ENCODE peak calls at places on chromosomes 4 and X, in four cellular contexts. N, H, F and X are unnamed samples.

GRCh38 chrX:35115205-35115604 is 172.6 kb downstream of the FAM47B start:
- DNase-seq in N (no peak), H (no peak), F (no peak), X (no peak)

GRCh38 chrX:45830343-45830742 is 629.7 kb upstream of the DIPK2B start:
- DNase-seq in N (no peak), H (no peak), F (no peak), X (no peak)

GRCh38 chr4:31081375-31081774 is 361.2 kb downstream of the PCDH7 start:
- DNase-seq in N (no peak), H (no peak), F (no peak), X (no peak)

GRCh38 chr4:171812377-171813194 is 618 bp upstream of the GALNTL6 start:
- DNase-seq in N (no peak), H (no peak), F (peak; percentile 56), X (no peak)

GRCh38 chrX:151505796-151506195 is 57.7 kb upstream of the PASD1 start:
- DNase-seq in N (no peak), H (peak; percentile 9), F (no peak), X (no peak)

GRCh38 chrX:21946925-21947641 is 6.6 kb downstream of the SMS start:
- DNase-seq in N (no peak), H (no peak), F (no peak), X (no peak)

GRCh38 chr4:77818667-77819408 is at the start of gene CNOT6L:
- DNase-seq in N (peak; percentile 78), H (peak; percentile 67), F (peak; percentile 87), X (peak; percentile 81)

GRCh38 chr4:165331316-165331715 is 3.8 kb downstream of the MSMO1 start:
- DNase-seq in N (no peak), H (no peak), F (no peak), X (no peak)

GRCh38 chrX:32749075-32749474 is 462.3 kb downstream of the DMD start:
- DNase-seq in N (no peak), H (no peak), F (no peak), X (no peak)

GRCh38 chr4:123444298-123444731 is 47.7 kb downstream of the SPRY1 start:
- DNase-seq in N (peak; percentile 55), H (peak; percentile 7), F (no peak), X (peak; percentile 32)

GRCh38 chrX:155071694-155072215 is 447 bp downstream of the BRCC3 start:
- DNase-seq in N (no peak), H (peak; percentile 5), F (peak; percentile 68), X (no peak)

GRCh38 chr4:26365537-26366150 is 44.8 kb downstream of the RBPJ start:
- DNase-seq in N (no peak), H (no peak), F (no peak), X (no peak)

GRCh38 chr4:82372874-82373815 is 646 bp downstream of the HNRNPD start:
- DNase-seq in N (peak; percentile 85), H (peak; percentile 71), F (peak; percentile 88), X (peak; percentile 76)

GRCh38 chr4:110753461-110753860 is 130.6 kb upstream of the PITX2 start:
- DNase-seq in N (no peak), H (no peak), F (no peak), X (no peak)

GRCh38 chrX:130263016-130263415 is 5.7 kb downstream of the ZNF280C start:
- DNase-seq in N (no peak), H (no peak), F (no peak), X (no peak)

GRCh38 chr4:54657556-54658313 is at the start of gene KIT:
- DNase-seq in N (peak; percentile 33), H (no peak), F (peak; percentile 71), X (peak; percentile 80)

GRCh38 chr4:113653871-113654270 is 107.7 kb downstream of the CAMK2D start:
- DNase-seq in N (no peak), H (no peak), F (no peak), X (no peak)

GRCh38 chr4:153651041-153651960 is 32.8 kb upstream of the TLR2 start:
- DNase-seq in N (peak; percentile 28), H (peak; percentile 49), F (peak; percentile 80), X (no peak)

GRCh38 chr4:22063613-22064012 is 115.0 kb upstream of the KCNIP4 start:
- DNase-seq in N (no peak), H (no peak), F (no peak), X (no peak)

DNA sequence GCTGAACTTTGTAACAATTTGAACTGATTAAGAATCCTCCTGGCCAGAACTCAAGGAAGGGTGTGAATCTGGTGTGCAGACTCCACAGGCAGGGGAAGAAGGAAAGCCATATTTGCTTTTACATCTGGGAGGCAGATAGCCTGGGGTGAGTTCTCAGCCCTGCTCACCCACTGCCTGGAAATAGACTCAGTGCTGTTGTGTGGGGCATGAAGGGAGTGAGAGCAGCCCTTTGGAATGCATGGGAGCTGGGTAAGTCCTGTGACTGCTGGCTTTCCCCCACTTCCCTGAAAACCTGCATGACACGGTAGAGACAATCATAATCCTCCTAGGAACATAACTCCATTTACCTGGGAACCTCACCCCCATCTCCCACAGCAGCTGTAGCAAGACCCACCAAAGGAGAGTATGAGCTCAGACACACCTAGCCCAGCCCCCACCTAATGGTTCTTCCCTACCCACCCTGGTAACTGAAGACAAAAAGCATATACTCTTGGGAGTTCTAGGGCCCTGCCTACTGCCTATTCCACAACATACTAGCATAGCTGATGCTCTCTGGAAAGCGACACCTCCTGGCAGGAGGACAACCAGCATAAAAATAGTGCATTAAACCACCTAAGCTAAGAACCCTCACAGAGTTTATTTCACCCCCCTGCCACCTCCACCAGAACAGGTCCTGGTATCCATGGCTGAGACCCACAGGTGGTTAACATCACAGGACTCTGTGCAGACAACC is 59.3 kb upstream of the UBQLN2 start:
- DNase-seq in N (no peak), H (no peak), F (no peak), X (no peak)
- H3K4me1 ChIP-seq in N (no peaks in the 10 kb centered on the region), H (no peaks in the 10 kb centered on the region), F (no peaks in the 10 kb centered on the region), X (no peaks in the 10 kb centered on the region)

GRCh38 chr4:159496248-159496647 is 393.4 kb downstream of the RAPGEF2 start:
- DNase-seq in N (no peak), H (no peak), F (no peak), X (no peak)

GRCh38 chr4:159495515-159496236 is 392.8 kb downstream of the RAPGEF2 start:
- DNase-seq in N (no peak), H (no peak), F (no peak), X (no peak)

GRCh38 chr4:159503243-159503642 is 400.4 kb downstream of the RAPGEF2 start:
- DNase-seq in N (no peak), H (no peak), F (no peak), X (no peak)

GRCh38 chr4:159497961-159498360 is 395.1 kb downstream of the RAPGEF2 start:
- DNase-seq in N (no peak), H (no peak), F (no peak), X (no peak)

DNA sequence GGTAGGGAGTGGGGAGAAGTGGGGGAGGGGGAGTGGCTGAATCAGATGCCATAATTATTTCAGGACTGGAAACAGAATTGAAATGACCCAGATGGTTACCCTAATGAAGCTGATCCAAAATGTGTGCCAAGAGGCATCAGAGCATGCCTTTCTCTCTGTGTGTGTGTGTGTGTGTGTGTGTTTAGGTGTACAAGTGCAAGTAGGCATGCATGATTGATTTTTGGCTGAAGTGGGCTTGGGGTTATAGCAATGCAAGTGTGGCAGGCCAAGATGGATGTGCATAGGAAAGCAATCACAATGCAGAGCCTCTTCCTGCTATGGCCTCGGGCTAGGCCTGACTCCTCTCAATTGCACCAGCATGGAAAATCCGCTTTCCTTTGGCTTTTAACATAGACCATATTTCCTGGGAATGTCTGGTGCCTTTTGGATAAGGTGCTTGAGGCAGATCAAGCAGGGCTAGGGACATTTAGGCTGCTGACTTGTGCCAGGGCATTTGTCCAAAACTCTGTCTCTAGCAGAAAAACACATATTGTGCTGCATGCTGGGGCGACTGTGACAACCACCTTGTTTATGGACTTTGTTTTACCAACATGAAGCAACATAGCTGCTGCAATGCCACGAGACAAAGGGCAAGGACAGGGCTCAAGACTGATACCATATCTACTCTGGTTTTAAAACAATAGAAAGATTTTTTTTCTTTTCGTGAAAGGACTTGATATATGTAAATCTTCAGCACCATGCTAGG is 395.7 kb downstream of the RAPGEF2 start:
- DNase-seq in N (no peak), H (no peak), F (no peak), X (no peak)
- TF ChIP-seq EP300 in N (no peak), H (no peak), F (no peak), X (no peak)

DNA sequence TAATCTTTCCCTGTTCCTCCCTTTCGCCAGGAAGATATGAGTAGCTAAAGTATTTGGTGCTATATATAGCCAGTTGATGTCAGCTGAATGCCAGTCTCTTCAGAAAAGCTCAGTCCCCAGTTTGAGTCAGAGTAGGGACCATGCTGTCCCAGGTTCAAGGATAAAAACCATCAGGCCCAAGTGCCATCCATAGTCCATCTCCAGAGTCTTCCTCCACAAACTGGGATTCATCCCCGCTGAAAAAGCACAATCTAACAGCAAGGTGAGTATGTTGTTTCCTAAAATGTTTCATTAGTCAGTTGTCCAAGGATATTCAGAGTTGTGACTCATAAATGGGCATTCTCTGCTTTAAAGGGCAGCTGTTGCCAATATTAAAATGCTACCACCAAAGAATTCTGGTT is at the start of gene MYOZ2:
- DNase-seq in N (no peak), H (no peak), F (no peak), X (no peak)
- H3K4me1 ChIP-seq in N (peaks cover 14% of the 10 kb centered on the region), H (peaks cover 54% of the 10 kb centered on the region), F (peaks cover 14% of the 10 kb centered on the region), X (no peaks in the 10 kb centered on the region)

GRCh38 chr4:174522183-174523002 is at the start of gene HPGD:
- DNase-seq in N (peak; percentile 81), H (peak; percentile 34), F (peak; percentile 82), X (no peak)
- TF ChIP-seq EP300 in N (no peak), H (no peak), F (no peak), X (no peak)

GRCh38 chr4:151322565-151322964 is 2.8 kb downstream of the SH3D19 start:
- DNase-seq in N (no peak), H (no peak), F (no peak), X (no peak)
- H3K4me1 ChIP-seq in N (peaks cover 59% of the 10 kb centered on the region), H (peaks cover 49% of the 10 kb centered on the region), F (peaks cover 56% of the 10 kb centered on the region), X (peaks cover 13% of the 10 kb centered on the region)